ENCODE peak calls at places on chromosome 3, in six cellular contexts. I, N, U, X, L and V are unnamed samples.

GRCh38 chr3:101624857-101625256 is 50.9 kb downstream of the PCNP start:
- DNase-seq in L (no peak), I (no peak), U (no peak), N (no peak), X (no peak), V (no peak)

GRCh38 chr3:21446027-21446426 is 305.0 kb downstream of the ZNF385D start:
- DNase-seq in N (no peak), U (no peak), X (no peak), L (no peak), I (no peak), V (no peak)

GRCh38 chr3:136919799-136920580 is 37.8 kb upstream of the IL20RB start:
- DNase-seq in N (no peak), U (no peak), X (no peak), L (no peak), I (no peak), V (no peak)

GRCh38 chr3:126291537-126291936 is 65.7 kb downstream of the KLF15 start:
- DNase-seq in X (no peak), L (no peak), N (no peak), I (no peak), U (no peak), V (no peak)

GRCh38 chr3:9314796-9315195 is 48.1 kb upstream of the THUMPD3 start:
- DNase-seq in I (no peak), U (no peak), N (no peak), L (no peak), X (no peak), V (no peak)

GRCh38 chr3:141575879-141576743 is 89.3 kb downstream of the RASA2 start:
- DNase-seq in I (peak), L (peak), N (no peak), X (no peak), U (no peak), V (no peak)

GRCh38 chr3:28476194-28476593 is 127.6 kb upstream of the AZI2 start:
- DNase-seq in I (peak), N (peak), X (no peak), U (no peak), L (peak), V (peak)

GRCh38 chr3:114756506-114757279 is 390.4 kb downstream of the ZBTB20 start:
- DNase-seq in U (no peak), X (no peak), N (no peak), L (peak), I (no peak), V (no peak)

GRCh38 chr3:108311797-108312196 is 15.4 kb downstream of the HHLA2 start:
- DNase-seq in N (no peak), U (no peak), X (no peak), I (no peak), L (no peak), V (no peak)